ENCODE peak calls at places on chromosomes 16 and 17, in eight cellular contexts. J is lower lobe of right lung, R is HCT116, M is suprapubic skin, K is HAP-1, V is tibial nerve, B is bronchial epithelial cell, T is neuronal stem cell. C is an unnamed sample. For H3K27me3, the result is how much of the 10 kb centered on the place peaks cover.

GRCh38 chr17:83203472-83204221 is 124.2 kb downstream of the METRNL start:
- DNase-seq in B (no peak), T (no peak), J (peak), M (peak), K (no peak), R (no peak), V (peak), C (peak)

GRCh38 chr16:10297341-10298006 is 88.4 kb upstream of the ATF7IP2 start:
- DNase-seq in R (no peak), B (no peak), M (no peak), V (no peak), K (peak), J (peak), T (no peak), C (no peak)

GRCh38 chr16:81585785-81586184 is 141.2 kb downstream of the CMIP start:
- DNase-seq in T (no peak), M (no peak), V (no peak), B (no peak), R (peak), K (peak), J (no peak), C (no peak)

GRCh38 chr16:19560078-19560477 is 4.6 kb downstream of the VPS35L start:
- DNase-seq in B (no peak), T (no peak), J (no peak), R (no peak), K (no peak), V (no peak), M (no peak), C (no peak)

GRCh38 chr17:6346387-6346786 is 88.5 kb downstream of the AIPL1 start:
- DNase-seq in M (no peak), V (no peak), R (no peak), T (no peak), J (no peak), B (no peak), K (no peak), C (no peak)

GRCh38 chr16:70252355-70252988 is 732 bp upstream of the EXOSC6 start:
- DNase-seq in V (no peak), J (no peak), T (peak), M (no peak), R (no peak), B (no peak), K (no peak), C (peak)

GRCh38 chr17:31431098-31431794 is 39.8 kb downstream of the RAB11FIP4 start:
- DNase-seq in T (no peak), V (no peak), R (no peak), M (no peak), J (no peak), B (no peak), K (no peak), C (no peak)

GRCh38 chr17:4480929-4481898 is 17.5 kb upstream of the SPNS2 start:
- DNase-seq in V (no peak), B (no peak), R (no peak), J (peak), M (peak), T (no peak), K (no peak), C (no peak)

DNA sequence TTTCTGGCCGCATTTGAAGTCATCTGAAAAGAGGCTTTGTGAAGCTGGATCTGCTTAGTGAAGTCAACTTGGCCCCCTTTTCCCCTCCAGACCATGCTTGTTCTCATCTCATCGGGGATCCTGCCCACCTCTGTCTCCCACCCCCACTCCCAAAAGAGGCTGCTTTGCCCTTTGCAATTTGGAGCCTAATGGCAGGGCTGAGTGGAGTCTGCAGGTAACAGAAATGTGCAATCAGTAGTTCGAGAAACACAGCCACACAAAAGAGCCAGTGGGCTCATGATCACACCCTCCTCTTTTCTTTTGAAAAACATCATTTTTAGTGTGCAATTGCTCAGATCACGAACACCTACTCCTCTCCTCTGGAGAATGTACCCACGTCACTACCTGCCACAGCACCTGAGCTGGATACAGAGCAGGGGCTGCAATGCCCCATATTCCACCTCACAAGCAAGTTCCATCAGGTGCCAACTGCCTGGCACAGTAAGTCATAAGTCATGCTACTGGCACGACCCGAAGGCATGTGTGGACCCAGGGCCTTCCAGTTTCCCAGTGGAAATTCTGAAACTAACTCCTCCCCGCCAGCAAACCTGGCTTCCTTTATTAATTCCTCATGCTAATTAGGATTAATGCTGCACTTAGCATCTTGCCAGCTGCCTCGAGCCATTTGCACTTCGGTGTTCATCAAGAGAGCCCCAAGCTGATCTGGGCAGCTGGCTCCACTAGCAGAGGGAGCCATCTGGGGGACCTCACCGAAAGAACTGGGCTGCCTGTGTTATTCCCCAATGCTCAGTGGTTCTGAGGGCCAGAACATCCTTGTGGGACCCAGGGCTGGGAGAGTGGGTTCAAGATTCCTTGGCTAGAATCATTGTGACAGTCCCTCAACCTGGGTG is 2.3 kb downstream of the CACNG4 start:
- DNase-seq in R (no peak), J (no peak), V (no peak), K (no peak), T (no peak), B (no peak), M (no peak), C (no peak)
- H3K27me3 ChIP-seq in R (under half), J (half or more), V (half or more), K (half or more), T (under half), B (under half), M (half or more), C (under half)

DNA sequence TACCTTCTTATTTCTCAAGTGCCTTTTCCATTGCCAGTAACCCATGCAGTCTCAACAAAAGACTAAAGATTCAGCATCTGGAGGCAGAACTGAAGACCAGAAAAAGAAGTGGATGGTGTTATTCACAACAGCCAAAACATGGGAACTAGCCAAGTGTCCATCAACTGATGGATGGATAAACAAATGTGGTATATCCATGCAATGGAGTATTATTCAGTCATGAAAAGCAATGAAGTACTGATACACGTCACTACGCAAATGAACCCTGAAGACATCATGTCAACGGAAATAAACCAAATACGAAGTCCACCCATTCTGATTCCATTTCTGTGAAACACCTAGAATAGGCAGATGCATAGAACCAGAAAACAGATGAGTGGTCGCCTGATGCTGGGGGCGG is 25.6 kb downstream of the GAS7 start:
- DNase-seq in J (no peak), V (no peak), R (no peak), M (no peak), B (no peak), T (no peak), K (no peak), C (no peak)
- H3K4me3 ChIP-seq in J (no peak), V (no peak), R (no peak), M (no peak), B (no peak), T (no peak), K (no peak), C (no peak)

GRCh38 chr17:79627766-79628690 is 17.2 kb upstream of the RBFOX3 start:
- DNase-seq in K (no peak), T (no peak), J (peak), B (no peak), R (no peak), M (peak), V (no peak), C (no peak)

GRCh38 chr17:79630120-79630519 is 19.3 kb upstream of the RBFOX3 start:
- DNase-seq in V (no peak), R (no peak), M (peak), T (no peak), J (no peak), K (no peak), B (no peak), C (no peak)

GRCh38 chr17:79629548-79630049 is 18.7 kb upstream of the RBFOX3 start:
- DNase-seq in T (no peak), K (no peak), B (no peak), V (no peak), M (no peak), J (no peak), R (no peak), C (no peak)

GRCh38 chr17:79627184-79627765 is 16.4 kb upstream of the RBFOX3 start:
- DNase-seq in V (no peak), J (peak), M (peak), B (no peak), K (no peak), T (no peak), R (no peak), C (no peak)

GRCh38 chr17:79628861-79629547 is 18.2 kb upstream of the RBFOX3 start:
- DNase-seq in T (no peak), R (no peak), V (no peak), K (no peak), B (no peak), M (peak), J (peak), C (no peak)
- H3K27me3 ChIP-seq in T (under half), R (under half), V (under half), K (under half), B (under half), M (under half), J (under half), C (under half)

GRCh38 chr16:3497771-3498170 is 2.5 kb upstream of the C16orf90 start:
- DNase-seq in T (no peak), V (no peak), R (no peak), J (peak), K (no peak), M (peak), B (no peak), C (no peak)

GRCh38 chr16:3498988-3499387 is 1.8 kb upstream of the CLUAP1 start:
- DNase-seq in B (no peak), T (no peak), J (no peak), R (no peak), M (peak), V (no peak), K (no peak), C (no peak)

GRCh38 chr16:3496386-3496785 is 1.1 kb upstream of the C16orf90 start:
- DNase-seq in K (no peak), V (no peak), B (no peak), T (no peak), R (no peak), M (peak), J (peak), C (peak)

GRCh38 chr16:3503513-3503912 is 2.7 kb downstream of the CLUAP1 start:
- DNase-seq in K (no peak), T (no peak), B (peak), V (no peak), R (no peak), M (peak), J (no peak), C (no peak)

GRCh38 chr16:3501783-3502400 is 1.1 kb downstream of the CLUAP1 start:
- DNase-seq in T (no peak), R (no peak), M (peak), J (peak), K (no peak), V (no peak), B (no peak), C (no peak)
- H3K4me3 ChIP-seq in T (peak), R (peak), M (peak), J (peak), K (peak), V (peak), B (peak), C (peak)

GRCh38 chr17:9211133-9211765 is 189.9 kb downstream of the NTN1 start:
- DNase-seq in T (no peak), V (no peak), K (no peak), M (peak), R (no peak), J (no peak), B (no peak), C (no peak)

GRCh38 chr17:9208381-9208780 is 187.1 kb downstream of the NTN1 start:
- DNase-seq in T (no peak), J (no peak), B (no peak), K (no peak), V (no peak), M (peak), R (no peak), C (no peak)

GRCh38 chr17:9206989-9207317 is 185.6 kb downstream of the NTN1 start:
- DNase-seq in T (no peak), V (no peak), R (no peak), K (no peak), B (no peak), M (peak), J (no peak), C (no peak)

GRCh38 chr17:9209781-9210370 is 188.6 kb downstream of the NTN1 start:
- DNase-seq in V (no peak), R (no peak), M (peak), K (no peak), J (no peak), B (no peak), T (no peak), C (no peak)

GRCh38 chr17:9209347-9209746 is 188.0 kb downstream of the NTN1 start:
- DNase-seq in M (peak), K (no peak), B (no peak), T (no peak), R (no peak), V (no peak), J (no peak), C (no peak)
- H3K27me3 ChIP-seq in M (under half), K (under half), B (under half), T (under half), R (under half), V (under half), J (under half), C (under half)

DNA sequence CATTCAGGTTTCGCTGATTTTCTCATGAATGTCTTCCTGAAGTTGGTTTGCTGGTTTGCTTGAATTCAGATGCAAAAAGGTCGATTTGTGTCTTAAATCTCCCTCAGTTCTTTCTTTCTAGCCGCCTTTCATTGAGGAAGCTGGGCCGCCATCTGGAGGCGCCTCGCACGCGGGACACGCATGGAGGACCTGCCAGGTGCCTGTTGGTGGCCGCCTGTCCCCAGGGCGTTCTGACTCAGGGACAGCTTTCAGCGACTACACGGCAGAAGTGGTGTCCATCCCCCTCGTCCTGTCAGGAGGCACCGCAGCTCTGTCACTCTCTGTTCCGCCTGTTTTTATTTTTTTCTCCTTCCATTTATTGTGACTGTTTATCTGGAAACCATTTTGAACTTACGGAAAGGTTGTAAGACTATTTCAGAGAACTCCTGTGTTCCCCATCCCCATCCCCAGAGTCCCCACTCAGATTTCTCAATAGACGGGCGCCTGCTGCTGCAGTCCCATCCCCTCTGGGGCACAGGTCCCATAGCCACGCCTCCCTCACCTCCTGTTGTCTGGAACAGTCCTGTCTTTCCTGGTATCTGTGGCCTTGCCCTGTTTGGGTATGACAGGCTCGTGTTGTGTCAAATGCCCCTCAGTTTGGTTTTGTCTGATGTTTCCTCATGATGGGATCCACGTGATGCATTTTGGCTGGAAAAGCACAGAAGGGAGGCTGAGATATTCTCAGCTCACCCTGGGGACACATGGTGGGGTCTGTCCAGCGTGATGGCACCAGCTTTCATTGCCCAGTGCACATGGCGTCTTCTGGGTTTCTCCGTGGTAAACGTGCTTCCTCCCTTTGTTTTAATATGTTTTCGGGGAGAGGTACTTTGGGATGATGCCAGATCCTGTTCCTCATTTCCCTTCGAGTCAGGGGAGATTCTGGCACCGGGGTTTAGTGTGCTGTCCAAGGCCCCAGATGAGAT is 33.4 kb downstream of the COX4I1 start:
- DNase-seq in V (no peak), J (no peak), R (no peak), K (no peak), T (no peak), M (no peak), B (no peak), C (no peak)
- H3K4me3 ChIP-seq in V (no peak), J (no peak), R (no peak), K (no peak), T (no peak), M (no peak), B (no peak), C (no peak)

GRCh38 chr17:74227271-74227670 is 13.9 kb downstream of the TTYH2 start:
- DNase-seq in V (no peak), B (no peak), R (no peak), K (no peak), T (no peak), M (no peak), J (no peak), C (no peak)

GRCh38 chr17:74222399-74222798 is 9.0 kb downstream of the TTYH2 start:
- DNase-seq in K (no peak), V (no peak), T (no peak), B (no peak), J (no peak), M (no peak), R (no peak), C (no peak)

GRCh38 chr17:74220966-74221814 is 7.8 kb downstream of the TTYH2 start:
- DNase-seq in J (no peak), V (no peak), T (no peak), B (no peak), M (no peak), K (no peak), R (no peak), C (no peak)

GRCh38 chr17:74224959-74225725 is 11.8 kb downstream of the TTYH2 start:
- DNase-seq in J (no peak), V (no peak), K (no peak), B (no peak), M (no peak), R (no peak), T (no peak), C (peak)

DNA sequence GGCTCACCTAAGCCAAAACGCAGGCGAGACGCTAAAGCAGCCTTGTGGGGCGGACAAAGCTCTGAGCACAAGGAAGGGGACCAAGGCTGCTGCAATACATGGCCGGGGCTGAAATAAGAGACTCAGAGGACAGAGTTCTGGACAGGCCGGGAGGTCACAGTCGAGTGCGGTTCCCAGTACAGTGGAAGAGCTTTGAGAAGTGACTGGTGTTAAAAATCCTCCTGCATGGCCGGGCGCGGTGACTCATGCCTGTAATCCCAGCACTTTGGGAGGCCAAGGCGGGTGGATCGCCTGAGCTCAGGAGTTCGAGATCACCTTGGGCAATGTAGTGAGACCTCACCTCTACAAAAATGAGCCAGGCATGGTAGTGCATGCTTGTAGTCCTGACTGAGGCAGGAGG is 10.5 kb downstream of the TTYH2 start:
- DNase-seq in R (no peak), B (no peak), V (no peak), M (no peak), K (no peak), T (no peak), J (no peak), C (no peak)
- H3K27me3 ChIP-seq in R (under half), B (under half), V (under half), M (under half), K (under half), T (under half), J (under half), C (under half)

DNA sequence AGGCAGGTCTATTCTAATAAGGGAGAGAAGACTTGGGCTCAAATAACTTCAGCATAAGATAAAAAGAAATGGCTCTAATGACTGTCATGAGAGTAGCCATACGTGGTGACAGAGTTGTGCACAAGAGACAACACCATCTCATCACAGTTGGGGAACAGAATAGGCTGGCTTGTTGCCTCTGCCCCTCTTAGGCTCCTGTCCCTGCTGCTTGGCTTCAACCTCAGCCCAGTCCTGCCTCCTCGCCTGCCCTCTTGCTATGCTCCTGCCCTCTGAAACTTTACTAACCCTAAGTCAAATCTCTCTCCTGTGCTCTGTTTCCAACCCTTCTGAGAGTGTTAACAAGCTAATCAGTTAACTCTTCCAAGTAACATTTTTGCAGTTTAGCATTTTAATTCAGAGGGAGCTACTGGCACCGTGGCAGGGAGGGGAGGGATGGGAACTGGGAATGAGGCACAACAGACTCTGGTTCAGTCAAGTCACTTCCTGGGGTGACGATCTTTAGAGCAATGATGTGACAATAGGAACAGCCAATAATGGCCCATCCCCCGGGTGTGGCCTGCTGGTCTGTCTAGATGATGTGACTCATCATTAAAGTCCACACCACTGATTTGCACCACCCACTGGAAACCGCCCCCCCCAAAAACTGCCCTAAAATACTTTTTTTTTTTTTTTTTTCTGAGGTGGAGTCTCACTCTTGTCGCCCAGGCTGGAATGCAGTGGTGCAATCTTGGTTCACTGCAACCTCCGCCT is 35.5 kb downstream of the DNAH17 start:
- DNase-seq in V (no peak), B (peak), T (no peak), M (peak), J (peak), K (no peak), R (peak), C (peak)
- H3K4me3 ChIP-seq in V (no peak), B (no peak), T (no peak), M (no peak), J (no peak), K (no peak), R (no peak), C (no peak)

C was measured in right cardiac atrium.